ENCODE peak calls at places on chromosomes 5 and 9, in five cellular contexts. F is A549, N is HepG2, G is K562, P is H1. B is an unnamed sample.

GRCh38 chr9:131678499-131679111 is 61.3 kb downstream of the RAPGEF1 start:
- DNase-seq in F (peak; percentile 92), N (peak; percentile 56), G (peak; percentile 76), P (no peak), B (peak; percentile 87)

GRCh38 chr5:113176734-113177133 is 200.1 kb downstream of the DCP2 start:
- DNase-seq in F (no peak), N (no peak), G (no peak), P (no peak), B (no peak)

GRCh38 chr5:35819026-35819425 is 37.7 kb upstream of the IL7R start:
- DNase-seq in F (no peak), N (peak; percentile 12), G (no peak), P (no peak), B (no peak)

GRCh38 chr9:134457321-134457923 is 131.2 kb downstream of the RXRA start:
- DNase-seq in F (no peak), N (no peak), G (no peak), P (no peak), B (no peak)

GRCh38 chr9:517993-518392 is 303.3 kb downstream of the DOCK8 start:
- DNase-seq in F (no peak), N (no peak), G (no peak), P (no peak), B (no peak)

GRCh38 chr5:119795768-119796167 is 166.4 kb downstream of the FAM170A start:
- DNase-seq in F (no peak), N (no peak), G (peak; percentile 3), P (no peak), B (no peak)

GRCh38 chr5:125526940-125527339 is 780.5 kb upstream of the ZNF608 start:
- DNase-seq in F (no peak), N (no peak), G (no peak), P (no peak), B (no peak)

GRCh38 chr9:4084440-4084818 is 215.4 kb downstream of the GLIS3 start:
- DNase-seq in F (no peak), N (no peak), G (no peak), P (no peak), B (no peak)

GRCh38 chr5:2586016-2586715 is 165.3 kb downstream of the IRX2 start:
- DNase-seq in F (no peak), N (no peak), G (no peak), P (no peak), B (no peak)

GRCh38 chr5:39274388-39275085 is 55.2 kb upstream of the FYB1 start:
- DNase-seq in F (no peak), N (no peak), G (no peak), P (no peak), B (peak; percentile 27)

GRCh38 chr9:117491491-117491890 is 76.6 kb upstream of the ASTN2 start:
- DNase-seq in F (no peak), N (peak; percentile 88), G (no peak), P (no peak), B (no peak)

GRCh38 chr5:16178745-16179372 is 732 bp downstream of the MARCHF11 start:
- DNase-seq in F (no peak), N (peak; percentile 4), G (peak; percentile 55), P (peak; percentile 67), B (no peak)

GRCh38 chr9:116212986-116213672 is 59.5 kb downstream of the PAPPA start:
- DNase-seq in F (no peak), N (no peak), G (no peak), P (no peak), B (no peak)

GRCh38 chr5:106017243-106017857 is 1653.4 kb downstream of the EFNA5 start:
- DNase-seq in F (no peak), N (no peak), G (no peak), P (no peak), B (no peak)

GRCh38 chr9:88237454-88238280 is 99.4 kb upstream of the SPATA31C2 start:
- DNase-seq in F (no peak), N (no peak), G (no peak), P (no peak), B (no peak)

GRCh38 chr9:105154723-105155191 is 89.7 kb upstream of the SLC44A1 start:
- DNase-seq in F (no peak), N (no peak), G (no peak), P (no peak), B (no peak)

GRCh38 chr9:4796988-4797956 is 4.5 kb downstream of the RCL1 start:
- DNase-seq in F (peak; percentile 38), N (peak; percentile 43), G (peak; percentile 72), P (no peak), B (no peak)

GRCh38 chr5:142499591-142500384 is 175.0 kb upstream of the SPRY4 start:
- DNase-seq in F (no peak), N (peak; percentile 89), G (no peak), P (no peak), B (no peak)

GRCh38 chr5:62982348-62982747 is 403.7 kb downstream of the LRRC70 start:
- DNase-seq in F (no peak), N (no peak), G (no peak), P (no peak), B (no peak)

GRCh38 chr5:137622850-137623249 is 113.0 kb downstream of the KLHL3 start:
- DNase-seq in F (no peak), N (peak; percentile 64), G (no peak), P (no peak), B (peak; percentile 9)

GRCh38 chr5:157624144-157624543 is 28.1 kb downstream of the SOX30 start:
- DNase-seq in F (no peak), N (no peak), G (no peak), P (no peak), B (no peak)

GRCh38 chr5:101866473-101866872 is 429.6 kb downstream of the SLCO4C1 start:
- DNase-seq in F (no peak), N (no peak), G (no peak), P (no peak), B (no peak)
- TF ChIP-seq KDM1A in F (no peak), N (no peak), G (no peak), P (no peak), B (no peak)

DNA sequence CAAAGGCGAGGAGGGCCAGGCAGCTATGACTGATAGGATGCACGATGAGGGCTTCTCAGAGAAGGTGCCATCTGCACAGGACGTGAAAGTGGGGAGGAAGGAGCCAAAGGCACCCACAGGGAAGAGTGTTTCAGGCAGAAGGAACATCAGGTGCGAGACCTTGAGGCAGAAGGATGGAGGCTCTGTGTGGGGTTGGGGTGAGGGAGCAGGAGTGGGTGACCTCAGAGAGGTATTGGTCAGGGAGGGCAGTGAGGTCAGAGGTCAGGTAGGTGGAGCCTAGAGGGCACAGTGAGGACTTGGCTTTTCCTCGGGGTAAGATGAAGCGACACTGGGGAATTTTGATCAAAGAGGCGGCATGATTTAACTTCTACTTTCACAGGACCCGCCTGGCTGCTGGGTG is 64.7 kb upstream of the XPA start:
- DNase-seq in F (no peak), N (no peak), G (no peak), P (no peak), B (no peak)
- TF ChIP-seq KDM1A in F (no peak), N (no peak), G (no peak), P (no peak), B (no peak)

DNA sequence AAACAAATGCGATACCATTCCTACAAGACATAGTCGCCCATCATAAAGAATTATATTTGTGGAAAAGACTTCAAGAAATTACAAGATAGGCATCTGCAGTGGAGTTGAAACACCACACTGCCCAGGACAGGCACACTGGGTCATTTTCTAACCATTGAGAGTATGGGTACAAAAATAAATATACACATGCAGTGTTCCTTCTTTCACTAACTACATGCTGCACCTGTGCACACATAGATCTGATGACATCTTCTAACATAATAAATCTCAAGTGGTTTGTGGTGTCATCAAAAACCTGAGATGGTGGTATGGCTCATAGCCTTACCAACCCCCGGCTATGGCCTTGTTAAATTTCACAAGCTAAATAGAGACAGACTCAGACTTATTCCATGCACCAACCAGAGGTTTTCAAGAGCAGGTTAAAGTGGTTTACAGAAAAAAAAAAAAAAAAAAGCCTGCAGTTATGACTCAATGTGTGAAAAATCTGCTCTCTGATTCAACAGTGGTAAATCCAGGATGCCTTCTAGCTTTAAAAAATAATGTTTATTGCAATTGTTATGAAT is 12.4 kb upstream of the NFIB start:
- DNase-seq in F (no peak), N (no peak), G (no peak), P (no peak), B (no peak)
- TF ChIP-seq KDM1A in F (no peak), N (no peak), G (no peak), P (no peak), B (no peak)

DNA sequence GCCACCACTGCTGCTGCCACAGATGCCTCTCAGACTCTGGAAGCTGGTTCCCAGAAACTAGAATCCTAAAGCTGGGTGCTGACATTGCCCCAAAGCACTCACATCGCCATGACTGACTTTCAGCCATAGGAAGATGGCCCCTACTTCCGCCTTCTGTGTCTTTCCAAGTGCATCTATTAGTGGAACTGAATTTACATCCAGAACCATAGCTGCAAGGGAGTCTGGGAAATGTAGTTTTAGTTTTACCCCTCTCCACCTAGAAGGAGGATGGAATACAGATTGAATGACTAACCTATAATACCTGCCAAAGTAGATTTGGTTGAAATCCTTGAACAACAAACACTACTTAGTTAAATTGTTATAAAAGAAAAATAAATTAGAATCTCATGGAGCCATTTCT is 118.8 kb downstream of the RASGRF2 start:
- DNase-seq in F (no peak), N (no peak), G (no peak), P (no peak), B (no peak)
- TF ChIP-seq KDM1A in F (no peak), N (no peak), G (no peak), P (no peak), B (no peak)

GRCh38 chr5:176679365-176680225 is 32.3 kb downstream of the TSPAN17 start:
- DNase-seq in F (no peak), N (no peak), G (no peak), P (no peak), B (no peak)
- TF ChIP-seq KDM1A in F (no peak), N (no peak), G (no peak), P (no peak), B (no peak)

GRCh38 chr5:64680289-64680688 is 10.0 kb upstream of the SHISAL2B start:
- DNase-seq in F (no peak), N (peak; percentile 6), G (peak; percentile 22), P (no peak), B (no peak)
- TF ChIP-seq KDM1A in F (no peak), N (no peak), G (no peak), P (no peak), B (no peak)